ENCODE peak calls at places on chromosomes 12 and 14, in six cellular contexts. One of them, this sample, is unnamed.
A peak's percentile ranks its signal among the peaks of the same experiment; 100 is the strongest.

GRCh38 chr12:54300732-54301427 is at the start of gene NFE2:
- DNase-seq in HCEC 1CT: peak; percentile 56
- DNase-seq in lower lobe of right lung: peak; percentile 86
- DNase-seq in cardiac fibroblast: peak; percentile 52
- DNase-seq in pons: no peak
- DNase-seq in fibroblast of gingiva: peak; percentile 57
- DNase-seq in this sample: peak; percentile 66

GRCh38 chr12:52185400-52185967 is 6.3 kb downstream of the KRT80 start:
- DNase-seq in lower lobe of right lung: no peak
- DNase-seq in HCEC 1CT: no peak
- DNase-seq in fibroblast of gingiva: no peak
- DNase-seq in pons: no peak
- DNase-seq in cardiac fibroblast: no peak
- DNase-seq in this sample: no peak

GRCh38 chr14:61126083-61126962 is 145.3 kb downstream of the SLC38A6 start:
- DNase-seq in lower lobe of right lung: no peak
- DNase-seq in HCEC 1CT: no peak
- DNase-seq in fibroblast of gingiva: no peak
- DNase-seq in pons: no peak
- DNase-seq in cardiac fibroblast: peak; percentile 17
- DNase-seq in this sample: no peak

GRCh38 chr12:124625867-124626675 is 58.7 kb upstream of the NCOR2 start:
- DNase-seq in HCEC 1CT: peak; percentile 56
- DNase-seq in pons: no peak
- DNase-seq in lower lobe of right lung: peak; percentile 90
- DNase-seq in fibroblast of gingiva: peak; percentile 82
- DNase-seq in cardiac fibroblast: peak; percentile 89
- DNase-seq in this sample: peak; percentile 38

GRCh38 chr12:124992874-124993567 is 424 bp upstream of the BRI3BP start:
- DNase-seq in lower lobe of right lung: peak; percentile 65
- DNase-seq in HCEC 1CT: peak; percentile 9
- DNase-seq in pons: peak; percentile 56
- DNase-seq in fibroblast of gingiva: no peak
- DNase-seq in cardiac fibroblast: peak; percentile 41
- DNase-seq in this sample: no peak

GRCh38 chr14:53389207-53389606 is 236.1 kb upstream of the DDHD1 start:
- DNase-seq in HCEC 1CT: peak; percentile 76
- DNase-seq in pons: no peak
- DNase-seq in lower lobe of right lung: no peak
- DNase-seq in cardiac fibroblast: peak; percentile 64
- DNase-seq in fibroblast of gingiva: no peak
- DNase-seq in this sample: peak; percentile 32

GRCh38 chr14:104085032-104085888 is at the start of gene ASPG:
- DNase-seq in lower lobe of right lung: peak; percentile 56
- DNase-seq in cardiac fibroblast: no peak
- DNase-seq in fibroblast of gingiva: no peak
- DNase-seq in HCEC 1CT: no peak
- DNase-seq in pons: no peak
- DNase-seq in this sample: no peak

GRCh38 chr12:43226151-43226550 is 325.9 kb downstream of the ADAMTS20 start:
- DNase-seq in HCEC 1CT: no peak
- DNase-seq in cardiac fibroblast: no peak
- DNase-seq in pons: no peak
- DNase-seq in fibroblast of gingiva: no peak
- DNase-seq in lower lobe of right lung: no peak
- DNase-seq in this sample: no peak

GRCh38 chr12:5220835-5221234 is 177.2 kb downstream of the KCNA5 start:
- DNase-seq in cardiac fibroblast: no peak
- DNase-seq in lower lobe of right lung: no peak
- DNase-seq in HCEC 1CT: no peak
- DNase-seq in fibroblast of gingiva: no peak
- DNase-seq in pons: no peak
- DNase-seq in this sample: no peak

GRCh38 chr12:39905152-39905551 is 200.7 kb downstream of the SLC2A13 start:
- DNase-seq in lower lobe of right lung: no peak
- DNase-seq in HCEC 1CT: peak; percentile 43
- DNase-seq in cardiac fibroblast: peak; percentile 39
- DNase-seq in pons: peak; percentile 28
- DNase-seq in fibroblast of gingiva: peak; percentile 84
- DNase-seq in this sample: peak; percentile 9

GRCh38 chr12:105279460-105280056 is 43.6 kb upstream of the APPL2 start:
- DNase-seq in pons: peak; percentile 29
- DNase-seq in fibroblast of gingiva: peak; percentile 23
- DNase-seq in HCEC 1CT: peak; percentile 61
- DNase-seq in cardiac fibroblast: peak; percentile 68
- DNase-seq in lower lobe of right lung: no peak
- DNase-seq in this sample: peak; percentile 25

GRCh38 chr12:2833327-2833726 is 1.5 kb downstream of the NRIP2 start:
- DNase-seq in cardiac fibroblast: no peak
- DNase-seq in HCEC 1CT: no peak
- DNase-seq in pons: no peak
- DNase-seq in lower lobe of right lung: no peak
- DNase-seq in fibroblast of gingiva: no peak
- DNase-seq in this sample: no peak

GRCh38 chr12:19038210-19038609 is 91.3 kb upstream of the PLEKHA5 start:
- DNase-seq in pons: no peak
- DNase-seq in HCEC 1CT: no peak
- DNase-seq in lower lobe of right lung: no peak
- DNase-seq in fibroblast of gingiva: no peak
- DNase-seq in cardiac fibroblast: no peak
- DNase-seq in this sample: no peak

GRCh38 chr14:75884198-75884611 is 97.6 kb downstream of the TGFB3 start:
- DNase-seq in pons: peak; percentile 24
- DNase-seq in HCEC 1CT: peak; percentile 84
- DNase-seq in cardiac fibroblast: peak; percentile 86
- DNase-seq in fibroblast of gingiva: peak; percentile 94
- DNase-seq in lower lobe of right lung: no peak
- DNase-seq in this sample: peak; percentile 80

GRCh38 chr14:24308342-24309124 is 756 bp upstream of the CIDEB start:
- DNase-seq in pons: no peak
- DNase-seq in lower lobe of right lung: peak; percentile 3
- DNase-seq in cardiac fibroblast: no peak
- DNase-seq in fibroblast of gingiva: no peak
- DNase-seq in HCEC 1CT: no peak
- DNase-seq in this sample: no peak

GRCh38 chr12:67910360-67911292 is 78.6 kb upstream of the IFNG-AS1 start:
- DNase-seq in HCEC 1CT: peak; percentile 97
- DNase-seq in cardiac fibroblast: peak; percentile 98
- DNase-seq in pons: no peak
- DNase-seq in fibroblast of gingiva: peak; percentile 93
- DNase-seq in lower lobe of right lung: no peak
- DNase-seq in this sample: peak; percentile 98

GRCh38 chr14:65170768-65171251 is 68.5 kb upstream of the MAX start:
- DNase-seq in HCEC 1CT: peak; percentile 77
- DNase-seq in cardiac fibroblast: peak; percentile 93
- DNase-seq in fibroblast of gingiva: peak; percentile 66
- DNase-seq in lower lobe of right lung: no peak
- DNase-seq in pons: peak; percentile 76
- DNase-seq in this sample: peak; percentile 77

GRCh38 chr14:105979446-105979845 is 453.1 kb downstream of the TMEM121 start:
- DNase-seq in HCEC 1CT: no peak
- DNase-seq in cardiac fibroblast: no peak
- DNase-seq in lower lobe of right lung: no peak
- DNase-seq in fibroblast of gingiva: no peak
- DNase-seq in pons: no peak
- DNase-seq in this sample: no peak

GRCh38 chr12:45122776-45123380 is 72.0 kb upstream of the DBX2 start:
- DNase-seq in lower lobe of right lung: no peak
- DNase-seq in HCEC 1CT: peak; percentile 32
- DNase-seq in fibroblast of gingiva: peak; percentile 51
- DNase-seq in cardiac fibroblast: peak; percentile 46
- DNase-seq in pons: peak; percentile 73
- DNase-seq in this sample: peak; percentile 7

GRCh38 chr14:22520235-22520634 is 68.8 kb downstream of the DAD1 start:
- DNase-seq in cardiac fibroblast: peak; percentile 69
- DNase-seq in HCEC 1CT: peak; percentile 77
- DNase-seq in pons: no peak
- DNase-seq in lower lobe of right lung: no peak
- DNase-seq in fibroblast of gingiva: no peak
- DNase-seq in this sample: peak; percentile 11

GRCh38 chr12:47885012-47885501 is 19.7 kb downstream of the VDR start:
- DNase-seq in lower lobe of right lung: no peak
- DNase-seq in HCEC 1CT: no peak
- DNase-seq in pons: no peak
- DNase-seq in fibroblast of gingiva: no peak
- DNase-seq in cardiac fibroblast: no peak
- DNase-seq in this sample: no peak

GRCh38 chr12:106179086-106179485 is 40.3 kb upstream of the NUAK1 start:
- DNase-seq in lower lobe of right lung: no peak
- DNase-seq in fibroblast of gingiva: peak; percentile 14
- DNase-seq in cardiac fibroblast: no peak
- DNase-seq in HCEC 1CT: no peak
- DNase-seq in pons: no peak
- DNase-seq in this sample: no peak

GRCh38 chr12:6181583-6182278 is 18.5 kb upstream of the CD9 start:
- DNase-seq in lower lobe of right lung: no peak
- DNase-seq in fibroblast of gingiva: no peak
- DNase-seq in pons: no peak
- DNase-seq in cardiac fibroblast: no peak
- DNase-seq in HCEC 1CT: no peak
- DNase-seq in this sample: no peak